ENCODE peak calls at places on chromosome 19, in six cellular contexts. D, X, Y, I, W and P are unnamed samples.
A peak's percentile ranks its signal among the peaks of the same experiment; 100 is the strongest.

GRCh38 chr19:12611361-12611699 is 610 bp downstream of the ZNF791 start:
- DNase-seq in D (no peak), Y (peak; percentile 76), W (peak; percentile 74), I (no peak), X (peak; percentile 86), P (no peak)

GRCh38 chr19:2148482-2149135 is 2.8 kb downstream of the AP3D1 start:
- DNase-seq in D (peak; percentile 13), Y (no peak), X (no peak), I (peak; percentile 25), W (no peak), P (no peak)

GRCh38 chr19:46393456-46394397 is 19.6 kb downstream of the CCDC8 start:
- DNase-seq in I (no peak), Y (no peak), W (no peak), X (no peak), D (no peak), P (no peak)

GRCh38 chr19:38264486-38265212 is at the start of gene SPINT2:
- DNase-seq in I (no peak), X (no peak), Y (no peak), D (no peak), W (no peak), P (no peak)

GRCh38 chr19:22608441-22608840 is 25.7 kb upstream of the ZNF492 start:
- DNase-seq in X (no peak), W (no peak), Y (no peak), I (no peak), D (no peak), P (no peak)

GRCh38 chr19:35843676-35844481 is 8.4 kb downstream of the NPHS1 start:
- DNase-seq in W (peak; percentile 56), I (no peak), D (no peak), Y (no peak), X (no peak), P (no peak)

GRCh38 chr19:12935071-12935470 is 1.6 kb upstream of the FARSA start:
- DNase-seq in Y (no peak), I (no peak), D (no peak), W (no peak), X (no peak), P (no peak)

GRCh38 chr19:14072535-14073231 is at the start of gene MISP3:
- DNase-seq in Y (no peak), D (no peak), I (no peak), W (peak; percentile 90), X (no peak), P (no peak)

GRCh38 chr19:15173746-15174404 is 26.9 kb downstream of the NOTCH3 start:
- DNase-seq in I (no peak), W (no peak), Y (no peak), D (peak; percentile 12), X (no peak), P (no peak)

DNA sequence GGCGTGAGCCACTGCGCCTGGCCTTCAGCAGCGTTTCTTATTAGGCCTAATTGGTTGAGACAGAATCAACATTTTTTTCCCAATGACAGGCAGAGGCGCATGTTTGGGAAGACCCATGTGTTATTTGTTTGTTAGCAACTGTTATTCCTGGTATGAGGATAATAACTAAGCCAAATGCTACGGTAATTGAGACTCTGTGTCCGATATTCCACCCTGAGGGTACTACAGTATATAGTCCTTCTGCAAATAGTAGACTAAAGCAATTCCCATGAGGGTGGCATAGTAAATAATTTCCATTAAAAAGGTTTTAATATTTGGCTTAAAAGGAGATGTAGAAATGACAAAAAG is 18.4 kb upstream of the CCL25 start:
- DNase-seq in I (no peak), D (no peak), W (no peak), X (no peak), Y (no peak), P (no peak)
- H3K4me3 ChIP-seq in I (no peak overlapping the region), D (no peak overlapping the region), W (no peak overlapping the region), X (no peak overlapping the region), Y (no peak overlapping the region), P (no peak overlapping the region)

GRCh38 chr19:30161770-30162169 is 210.4 kb upstream of the ZNF536 start:
- DNase-seq in Y (no peak), D (no peak), W (no peak), X (no peak), I (no peak), P (no peak)

GRCh38 chr19:30159636-30160035 is 212.5 kb upstream of the ZNF536 start:
- DNase-seq in I (no peak), X (no peak), W (no peak), D (no peak), Y (no peak), P (no peak)

GRCh38 chr19:30162718-30163117 is 209.5 kb upstream of the ZNF536 start:
- DNase-seq in W (no peak), I (no peak), X (no peak), D (no peak), Y (no peak), P (no peak)

GRCh38 chr19:30160426-30160825 is 211.8 kb upstream of the ZNF536 start:
- DNase-seq in Y (no peak), D (no peak), X (no peak), I (no peak), W (no peak), P (no peak)

DNA sequence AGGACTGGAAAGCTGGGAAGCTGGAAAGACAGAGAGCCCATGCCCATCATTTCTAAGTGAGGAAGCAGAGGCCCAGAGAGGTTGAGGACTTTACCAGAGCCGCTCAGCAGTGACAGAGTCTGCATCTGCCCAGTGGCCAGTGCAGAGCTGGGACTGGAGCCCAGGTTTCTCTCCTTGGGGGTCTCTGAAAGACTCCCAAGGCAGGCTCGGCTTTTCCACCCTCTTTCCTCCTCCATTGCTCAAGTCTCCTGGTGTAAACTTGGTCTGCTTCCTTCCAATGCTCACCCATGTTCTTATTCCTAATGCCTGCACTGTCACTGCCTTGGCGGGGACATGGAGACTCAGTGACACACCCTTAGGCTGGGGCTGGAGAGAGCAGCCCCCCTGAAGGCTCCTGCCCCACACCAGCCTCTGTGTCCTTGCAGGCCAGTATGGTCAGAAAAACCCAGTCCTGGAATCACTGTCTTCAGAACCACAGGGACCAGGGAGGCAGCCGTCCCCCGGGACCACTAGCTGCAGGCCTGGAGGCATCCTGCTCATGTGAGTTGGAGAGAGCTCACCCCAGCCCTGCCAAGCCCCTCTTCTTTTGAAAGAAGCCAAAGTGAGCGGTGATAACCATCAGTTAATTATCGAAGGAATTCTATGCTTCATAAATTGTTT is 211.1 kb upstream of the ZNF536 start:
- DNase-seq in Y (no peak), D (no peak), W (no peak), I (no peak), X (no peak), P (no peak)
- H3K27me3 ChIP-seq in Y (no peaks in the 10 kb centered on the region), D (no peaks in the 10 kb centered on the region), W (no peaks in the 10 kb centered on the region), I (no peaks in the 10 kb centered on the region), X (peaks cover 7% of the 10 kb centered on the region), P (no peaks in the 10 kb centered on the region)

GRCh38 chr19:27867981-27868380 is 1345.0 kb downstream of the UQCRFS1 start:
- DNase-seq in Y (no peak), W (no peak), I (no peak), X (no peak), D (no peak), P (no peak)
- H3K4me3 ChIP-seq in Y (no peak overlapping the region), W (no peak overlapping the region), I (no peak overlapping the region), X (no peak overlapping the region), D (no peak overlapping the region), P (no peak overlapping the region)

GRCh38 chr19:17642656-17643055 is 45.5 kb downstream of the UNC13A start:
- DNase-seq in D (no peak), W (no peak), X (no peak), Y (no peak), I (no peak), P (no peak)
- H3K27me3 ChIP-seq in D (no peaks in the 10 kb centered on the region), W (no peaks in the 10 kb centered on the region), X (peaks cover 44% of the 10 kb centered on the region), Y (peaks cover 26% of the 10 kb centered on the region), I (no peaks in the 10 kb centered on the region), P (no peaks in the 10 kb centered on the region)